ENCODE peak calls at places on chromosome 2, in seven cellular contexts. Z, L, H, C, K, T and N are unnamed samples.

GRCh38 chr2:19874726-19875125 is 27.1 kb downstream of the TTC32 start:
- DNase-seq in Z (no peak), L (no peak), H (peak; percentile 46), C (no peak), K (no peak), T (no peak), N (no peak)

GRCh38 chr2:192218970-192219369 is 24.2 kb upstream of the TMEFF2 start:
- DNase-seq in Z (no peak), L (no peak), H (no peak), C (no peak), K (no peak), T (no peak), N (no peak)

GRCh38 chr2:96551605-96552283 is 15.2 kb downstream of the ARID5A start:
- DNase-seq in Z (no peak), L (no peak), H (no peak), C (no peak), K (no peak), T (no peak), N (no peak)

GRCh38 chr2:18001671-18002070 is 123.2 kb downstream of the KCNS3 start:
- DNase-seq in Z (no peak), L (no peak), H (no peak), C (no peak), K (no peak), T (no peak), N (no peak)

GRCh38 chr2:120921457-120921856 is 185.8 kb downstream of the GLI2 start:
- DNase-seq in Z (no peak), L (no peak), H (no peak), C (no peak), K (no peak), T (no peak), N (no peak)

GRCh38 chr2:102276549-102277201 is 34.7 kb upstream of the IL1RL1 start:
- DNase-seq in Z (no peak), L (no peak), H (no peak), C (no peak), K (no peak), T (no peak), N (no peak)

GRCh38 chr2:205814039-205814364 is 131.7 kb downstream of the NRP2 start:
- DNase-seq in Z (no peak), L (peak; percentile 85), H (no peak), C (no peak), K (no peak), T (no peak), N (no peak)

GRCh38 chr2:185785851-185786473 is 47.4 kb downstream of the FSIP2 start:
- DNase-seq in Z (no peak), L (peak; percentile 58), H (no peak), C (no peak), K (peak; percentile 51), T (no peak), N (no peak)

GRCh38 chr2:239465017-239466001 is 64.5 kb upstream of the HDAC4 start:
- DNase-seq in Z (no peak), L (peak; percentile 10), H (no peak), C (peak; percentile 58), K (no peak), T (peak; percentile 85), N (no peak)

GRCh38 chr2:70703900-70704549 is 64.0 kb downstream of the ADD2 start:
- DNase-seq in Z (no peak), L (no peak), H (no peak), C (no peak), K (no peak), T (no peak), N (no peak)

GRCh38 chr2:240997141-240997855 is 1.1 kb upstream of the SNED1 start:
- DNase-seq in Z (no peak), L (no peak), H (peak; percentile 44), C (peak; percentile 29), K (no peak), T (peak; percentile 80), N (no peak)